ENCODE peak calls at places on chromosomes 1 and 21, in six cellular contexts. J is cardiac muscle cell; V is dorsolateral prefrontal cortex; I is CD8-positive, alpha-beta memory T cell; F is mesendoderm; Q is aorta. D is an unnamed sample.
A peak's percentile ranks its signal among the peaks of the same experiment; 100 is the strongest.

GRCh38 chr1:197521118-197521739 is 253.2 kb downstream of the CRB1 start:
- DNase-seq in F (peak; percentile 53), V (no peak), I (no peak), J (peak; percentile 52), Q (no peak), D (no peak)

GRCh38 chr21:38976900-38977299 is 171.2 kb downstream of the ETS2 start:
- DNase-seq in I (no peak), V (no peak), Q (no peak), J (no peak), F (no peak), D (no peak)

GRCh38 chr1:60970081-60970509 is 112.3 kb upstream of the NFIA start:
- DNase-seq in Q (no peak), J (peak; percentile 29), I (no peak), F (peak; percentile 41), V (no peak), D (no peak)

GRCh38 chr1:75632350-75632949 is 21.5 kb upstream of the SLC44A5 start:
- DNase-seq in J (peak; percentile 59), F (peak; percentile 53), V (no peak), I (no peak), Q (no peak), D (no peak)

GRCh38 chr1:160437432-160438319 is 37.3 kb downstream of the VANGL2 start:
- DNase-seq in I (no peak), Q (no peak), V (no peak), J (no peak), F (no peak), D (no peak)

GRCh38 chr1:48940354-48940753 is 163.7 kb upstream of the BEND5 start:
- DNase-seq in V (no peak), Q (no peak), I (no peak), J (no peak), F (no peak), D (no peak)

GRCh38 chr1:223363057-223363855 is 720 bp downstream of the SUSD4 start:
- DNase-seq in V (peak; percentile 66), J (peak; percentile 52), F (peak; percentile 52), I (no peak), Q (no peak), D (peak; percentile 73)

GRCh38 chr1:232872738-232873137 is 67.5 kb downstream of the MAP10 start:
- DNase-seq in J (no peak), Q (no peak), V (no peak), F (no peak), I (no peak), D (no peak)

GRCh38 chr21:45821315-45822001 is 160.1 kb upstream of the COL6A1 start:
- DNase-seq in I (no peak), F (no peak), Q (no peak), J (no peak), V (no peak), D (no peak)

GRCh38 chr1:58932820-58933598 is 149.2 kb upstream of the JUN start:
- DNase-seq in F (no peak), I (no peak), J (no peak), Q (peak; percentile 58), V (no peak), D (peak; percentile 89)
- H3K27ac ChIP-seq in F (no peak overlapping the region), I (no peak overlapping the region), J (no peak overlapping the region), Q (peak overlapping the region; percentile 13), V (no peak overlapping the region), D (peak overlapping the region; percentile 59)

DNA sequence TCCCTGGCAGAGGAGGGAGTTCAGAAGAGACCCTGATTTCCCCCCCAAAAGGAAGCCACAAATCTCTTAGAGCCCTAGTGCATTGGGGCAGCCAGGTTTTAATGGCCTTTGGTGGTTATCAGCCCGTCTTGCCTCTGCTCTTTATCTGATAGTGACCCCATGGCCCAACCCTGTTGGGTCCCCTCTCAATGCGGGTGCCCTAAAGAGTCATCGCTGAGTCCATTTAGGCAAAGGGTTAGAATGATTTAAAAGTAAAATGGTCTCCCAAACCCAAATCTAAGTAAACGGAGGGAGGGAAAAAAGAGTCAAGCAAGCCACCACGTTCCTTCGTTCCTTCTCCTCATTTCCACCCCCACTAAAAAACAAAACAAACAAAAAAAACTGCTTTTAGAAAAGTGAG is 164.0 kb downstream of the RUNX1 start:
- DNase-seq in J (no peak), V (no peak), F (no peak), Q (no peak), I (no peak), D (no peak)
- H3K4me3 ChIP-seq in J (no peak overlapping the region), V (no peak overlapping the region), F (no peak overlapping the region), Q (peak overlapping the region; percentile 22), I (no peak overlapping the region), D (peak overlapping the region; percentile 77)

DNA sequence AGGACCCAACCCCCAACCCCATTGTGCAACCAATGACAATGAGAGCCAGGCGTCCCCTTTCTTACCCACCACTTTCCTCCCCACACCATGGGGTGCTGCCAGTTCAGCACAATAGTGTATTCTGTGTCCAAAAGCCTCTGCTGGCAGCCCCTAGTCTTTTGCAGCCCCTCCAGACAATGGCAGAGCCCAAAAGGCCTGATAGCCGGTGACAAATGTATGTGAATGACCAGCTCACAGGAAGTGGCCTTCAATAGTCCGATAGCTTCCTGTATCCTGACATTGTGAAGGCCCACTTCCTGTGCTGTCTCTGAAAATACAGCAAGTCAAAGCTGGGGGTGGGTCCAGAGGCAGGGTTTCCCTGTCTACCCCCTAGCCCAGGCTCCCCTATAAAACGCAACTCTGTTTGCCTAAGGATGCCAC is 16.6 kb downstream of the SMIM12 start:
- DNase-seq in J (no peak), Q (no peak), F (peak; percentile 67), V (no peak), I (no peak), D (no peak)
- H3K27ac ChIP-seq in J (peak overlapping the region; percentile 67), Q (no peak overlapping the region), F (peak overlapping the region; percentile 87), V (peak overlapping the region; percentile 16), I (no peak overlapping the region), D (peak overlapping the region; percentile 6)

GRCh38 chr1:2628191-2628932 is 4.5 kb downstream of the MMEL1 start:
- DNase-seq in I (no peak), V (no peak), J (no peak), F (no peak), Q (no peak), D (peak; percentile 62)
- H3K4me3 ChIP-seq in I (no peak overlapping the region), V (no peak overlapping the region), J (no peak overlapping the region), F (no peak overlapping the region), Q (no peak overlapping the region), D (no peak overlapping the region)

DNA sequence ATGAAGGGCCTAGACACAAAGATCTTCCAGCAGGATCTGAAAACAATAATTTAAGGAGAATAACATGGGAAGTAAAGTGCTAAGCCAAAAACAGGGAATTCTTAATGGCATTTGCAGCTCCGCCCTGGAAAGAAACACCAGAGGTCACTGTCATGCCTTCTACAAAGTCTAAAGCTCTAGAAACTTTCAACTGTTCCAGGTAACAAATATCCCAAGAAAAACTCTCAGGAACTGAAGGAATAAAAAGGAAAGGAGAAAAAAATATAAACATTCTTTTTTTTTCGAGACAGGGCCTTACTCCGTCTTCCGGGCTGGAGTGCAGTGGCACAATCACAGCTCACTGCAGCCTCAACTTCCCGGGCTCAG is 13.2 kb downstream of the ZC3H12A start:
- DNase-seq in Q (no peak), I (no peak), J (no peak), V (no peak), F (no peak), D (no peak)
- H3K27ac ChIP-seq in Q (no peak overlapping the region), I (no peak overlapping the region), J (peak overlapping the region; percentile 7), V (no peak overlapping the region), F (no peak overlapping the region), D (peak overlapping the region; percentile 76)

GRCh38 chr1:171666114-171666769 is 13.8 kb upstream of the MYOC start:
- DNase-seq in I (no peak), Q (no peak), F (no peak), J (no peak), V (no peak), D (no peak)

GRCh38 chr1:171663036-171663853 is 10.8 kb upstream of the MYOC start:
- DNase-seq in F (no peak), V (no peak), Q (no peak), I (no peak), J (no peak), D (no peak)

GRCh38 chr1:171661076-171661650 is 8.7 kb upstream of the MYOC start:
- DNase-seq in Q (no peak), J (no peak), V (no peak), I (no peak), F (no peak), D (no peak)

GRCh38 chr1:171664976-171665375 is 12.5 kb upstream of the MYOC start:
- DNase-seq in I (no peak), Q (no peak), V (no peak), J (no peak), F (peak; percentile 40), D (no peak)

DNA sequence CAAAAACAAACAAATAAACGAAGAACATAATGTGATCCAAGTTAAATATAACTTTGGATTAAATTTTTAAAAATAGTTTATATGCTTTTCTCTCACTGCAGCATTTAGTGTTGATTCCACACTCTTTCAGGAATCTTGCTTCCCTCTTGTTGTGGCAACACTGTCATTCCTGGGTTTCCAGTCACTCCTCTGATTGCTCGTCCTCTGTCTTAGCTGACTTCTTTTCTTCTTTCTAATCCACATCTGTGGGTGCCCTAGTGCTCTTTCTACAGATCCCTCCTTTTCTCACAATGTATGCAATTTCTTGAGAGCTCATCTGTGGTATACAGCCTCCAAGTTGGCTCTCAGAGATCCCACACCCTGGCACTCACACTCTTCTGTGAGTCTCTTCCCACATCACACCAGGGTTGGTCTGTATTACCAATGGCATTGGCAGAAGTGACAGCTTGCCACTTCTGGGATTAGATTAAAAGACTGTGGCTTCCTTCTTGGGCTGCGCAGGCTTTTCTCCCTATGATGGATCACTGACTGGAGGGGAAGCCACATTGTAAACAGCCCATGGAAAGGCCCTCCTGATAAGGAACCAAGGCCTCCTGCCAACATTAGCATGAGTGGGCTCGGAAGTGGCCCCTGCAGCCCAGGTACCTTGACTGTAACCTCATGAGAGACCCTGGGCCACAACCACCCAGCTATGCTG is 11.5 kb upstream of the MYOC start:
- DNase-seq in Q (no peak), J (no peak), F (peak; percentile 33), I (no peak), V (no peak), D (no peak)
- H3K4me3 ChIP-seq in Q (no peak overlapping the region), J (no peak overlapping the region), F (no peak overlapping the region), I (no peak overlapping the region), V (no peak overlapping the region), D (no peak overlapping the region)

GRCh38 chr1:156619582-156619955 is 354 bp downstream of the HAPLN2 start:
- DNase-seq in J (no peak), I (no peak), Q (no peak), F (no peak), V (no peak), D (peak; percentile 11)
- H3K27ac ChIP-seq in J (no peak overlapping the region), I (no peak overlapping the region), Q (no peak overlapping the region), F (no peak overlapping the region), V (peak overlapping the region; percentile 100), D (no peak overlapping the region)

GRCh38 chr1:16145988-16146887 is 9.6 kb downstream of the EPHA2 start:
- DNase-seq in J (peak; percentile 90), V (no peak), Q (peak; percentile 86), F (peak; percentile 98), I (no peak), D (peak; percentile 81)
- H3K4me3 ChIP-seq in J (no peak overlapping the region), V (no peak overlapping the region), Q (no peak overlapping the region), F (no peak overlapping the region), I (no peak overlapping the region), D (peak overlapping the region; percentile 37)